ENCODE peak calls at places on chromosomes 11 and 22, in four cellular contexts. F, J, X and D are unnamed samples.

GRCh38 chr22:41661088-41661487 is 27.6 kb downstream of the SNU13 start:
- DNase-seq in F (no peak), X (no peak), J (no peak), D (no peak)

GRCh38 chr11:44309483-44310197 is at the start of gene ALX4:
- DNase-seq in F (peak; percentile 69), X (no peak), J (no peak), D (peak; percentile 45)

GRCh38 chr22:28146401-28147304 is 227.6 kb upstream of the PITPNB start:
- DNase-seq in J (no peak), F (no peak), X (no peak), D (peak; percentile 36)

GRCh38 chr11:120013325-120014250 is 124.3 kb downstream of the TRIM29 start:
- DNase-seq in X (no peak), J (peak; percentile 18), F (peak; percentile 43), D (peak; percentile 12)

GRCh38 chr11:118888398-118888797 is 4.7 kb downstream of the CXCR5 start:
- DNase-seq in J (no peak), X (no peak), F (peak; percentile 11), D (no peak)

GRCh38 chr11:15700456-15700855 is 585.7 kb downstream of the INSC start:
- DNase-seq in F (no peak), X (no peak), J (no peak), D (no peak)

GRCh38 chr11:31450841-31451240 is 58.6 kb downstream of the IMMP1L start:
- DNase-seq in F (no peak), J (no peak), X (no peak), D (no peak)

GRCh38 chr22:38751422-38752346 is 4.1 kb downstream of the SUN2 start:
- DNase-seq in F (peak; percentile 81), X (peak; percentile 57), J (no peak), D (no peak)

GRCh38 chr11:67483901-67484665 is 1.3 kb downstream of the AIP start:
- DNase-seq in F (peak; percentile 74), X (no peak), J (no peak), D (no peak)

GRCh38 chr11:117821431-117821830 is 3.1 kb downstream of the FXYD2 start:
- DNase-seq in X (no peak), F (no peak), J (no peak), D (no peak)

GRCh38 chr11:115950660-115951059 is 446.4 kb upstream of the CADM1 start:
- DNase-seq in X (no peak), J (no peak), F (no peak), D (no peak)

GRCh38 chr11:125242141-125242780 is 77.7 kb downstream of the PKNOX2 start:
- DNase-seq in F (no peak), J (no peak), X (no peak), D (no peak)

GRCh38 chr11:10030122-10030490 is 263.9 kb downstream of the SBF2 start:
- DNase-seq in X (no peak), F (no peak), J (no peak), D (no peak)

GRCh38 chr22:41234815-41235687 is 5.7 kb downstream of the CHADL start:
- DNase-seq in F (no peak), J (peak; percentile 9), X (no peak), D (no peak)

GRCh38 chr11:126256216-126256615 is 12.5 kb downstream of the SRPRA start:
- DNase-seq in F (no peak), X (no peak), J (no peak), D (no peak)

GRCh38 chr11:44950036-44950624 is 553 bp downstream of the TP53I11 start:
- DNase-seq in X (no peak), J (peak; percentile 11), F (peak; percentile 54), D (no peak)

GRCh38 chr11:8031248-8032115 is 44.3 kb downstream of the EIF3F start:
- DNase-seq in X (no peak), F (no peak), J (no peak), D (no peak)

GRCh38 chr11:35077709-35078695 is 61.0 kb upstream of the CD44 start:
- DNase-seq in F (peak; percentile 65), X (no peak), J (no peak), D (peak; percentile 52)

GRCh38 chr22:20080445-20080775 is 369 bp downstream of the DGCR8 start:
- DNase-seq in F (peak; percentile 84), J (peak; percentile 45), X (peak; percentile 54), D (peak; percentile 49)

GRCh38 chr11:126585388-126586302 is 230.2 kb downstream of the ST3GAL4 start:
- DNase-seq in J (peak; percentile 46), F (no peak), X (no peak), D (peak; percentile 91)

GRCh38 chr11:36265793-36266628 is 23.2 kb downstream of the COMMD9 start:
- DNase-seq in J (peak; percentile 39), F (peak; percentile 80), X (peak; percentile 19), D (peak; percentile 25)

GRCh38 chr11:59212744-59213573 is at the start of gene MPEG1:
- DNase-seq in J (no peak), X (no peak), F (no peak), D (no peak)

GRCh38 chr11:68010058-68011041 is at the start of gene ALDH3B1:
- DNase-seq in X (no peak), J (peak; percentile 88), F (no peak), D (peak; percentile 91)